ENCODE peak calls at places on chromosome 19, in nine cellular contexts. C is foreskin fibroblast, N is HCT116, F is AG04450, V is ascending aorta, Y is A549, Q is GM23338, M is K562, X is cardiac muscle cell. S is an unnamed sample.
A peak's percentile ranks its signal among the peaks of the same experiment; 100 is the strongest.

GRCh38 chr19:10593820-10594637 is 6.9 kb upstream of the AP1M2 start:
- DNase-seq in C (peak; percentile 30), N (no peak), F (no peak), V (no peak), Y (no peak), Q (no peak), M (no peak), X (no peak), S (no peak)

GRCh38 chr19:50703915-50704548 is 15.6 kb downstream of the SHANK1 start:
- DNase-seq in C (peak; percentile 24), N (peak; percentile 26), F (no peak), V (no peak), Y (peak; percentile 68), Q (peak; percentile 73), M (peak; percentile 72), X (peak; percentile 55), S (no peak)

GRCh38 chr19:35856001-35856400 is 710 bp upstream of the KIRREL2 start:
- DNase-seq in C (no peak), N (no peak), F (no peak), V (no peak), Y (no peak), Q (peak; percentile 80), M (no peak), X (peak; percentile 68), S (no peak)

GRCh38 chr19:7888145-7888825 is at the start of gene LRRC8E:
- DNase-seq in C (peak; percentile 86), N (no peak), F (no peak), V (no peak), Y (peak; percentile 62), Q (peak; percentile 92), M (peak; percentile 90), X (peak; percentile 76), S (no peak)

GRCh38 chr19:45976180-45976579 is 2.5 kb upstream of the NOVA2 start:
- DNase-seq in C (no peak), N (no peak), F (no peak), V (no peak), Y (no peak), Q (peak; percentile 75), M (no peak), X (no peak), S (no peak)

GRCh38 chr19:38830039-38830733 is 1.4 kb downstream of the ECH1 start:
- DNase-seq in C (peak; percentile 73), N (no peak), F (no peak), V (no peak), Y (no peak), Q (no peak), M (no peak), X (no peak), S (no peak)

GRCh38 chr19:49491030-49491803 is 3.8 kb downstream of the RPL13A start:
- DNase-seq in C (no peak), N (no peak), F (no peak), V (no peak), Y (no peak), Q (no peak), M (no peak), X (no peak), S (no peak)

GRCh38 chr19:39401549-39402416 is 4.9 kb upstream of the ZFP36 start:
- DNase-seq in C (peak; percentile 75), N (peak; percentile 78), F (no peak), V (peak; percentile 89), Y (no peak), Q (no peak), M (no peak), X (no peak), S (no peak)

GRCh38 chr19:54100560-54100959 is at the start of gene OSCAR:
- DNase-seq in C (peak; percentile 36), N (no peak), F (no peak), V (peak; percentile 65), Y (no peak), Q (no peak), M (no peak), X (no peak), S (no peak)

GRCh38 chr19:40241809-40242384 is 15.4 kb upstream of the CCNP start:
- DNase-seq in C (no peak), N (no peak), F (no peak), V (no peak), Y (no peak), Q (no peak), M (no peak), X (no peak), S (no peak)

GRCh38 chr19:18701250-18701608 is 17.7 kb downstream of the CRTC1 start:
- DNase-seq in C (no peak), N (no peak), F (no peak), V (no peak), Y (no peak), Q (no peak), M (no peak), X (no peak), S (no peak)

GRCh38 chr19:19948800-19949199 is 48.1 kb downstream of the ZNF93 start:
- DNase-seq in C (no peak), N (no peak), F (no peak), V (no peak), Y (no peak), Q (no peak), M (no peak), X (no peak), S (no peak)

GRCh38 chr19:12495002-12495802 is 10.6 kb upstream of the ZNF709 start:
- DNase-seq in C (peak; percentile 92), N (no peak), F (peak; percentile 18), V (peak; percentile 98), Y (peak; percentile 6), Q (peak; percentile 98), M (peak; percentile 86), X (peak; percentile 98), S (peak; percentile 62)
- TF ChIP-seq CTCF in C (peak; percentile 33), N (no peak), F (peak; percentile 19), V (peak; percentile 34), Y (no peak), Q (peak; percentile 69), M (peak; percentile 60), X (peak; percentile 37), S (peak; percentile 53)

GRCh38 chr19:42477933-42478332 is 35.2 kb upstream of the CXCL17 start:
- DNase-seq in C (no peak), N (no peak), F (no peak), V (no peak), Y (no peak), Q (no peak), M (no peak), X (no peak), S (no peak)

GRCh38 chr19:42477117-42477516 is 34.4 kb upstream of the CXCL17 start:
- DNase-seq in C (no peak), N (no peak), F (no peak), V (no peak), Y (no peak), Q (no peak), M (no peak), X (no peak), S (no peak)

GRCh38 chr19:42478765-42479307 is 36.1 kb upstream of the CXCL17 start:
- DNase-seq in C (no peak), N (no peak), F (no peak), V (no peak), Y (no peak), Q (no peak), M (no peak), X (no peak), S (no peak)

GRCh38 chr19:42479736-42480135 is 37.0 kb upstream of the CXCL17 start:
- DNase-seq in C (no peak), N (no peak), F (no peak), V (no peak), Y (no peak), Q (no peak), M (no peak), X (no peak), S (no peak)

GRCh38 chr19:42480335-42481095 is 37.8 kb upstream of the CXCL17 start:
- DNase-seq in C (peak; percentile 62), N (no peak), F (no peak), V (no peak), Y (no peak), Q (no peak), M (no peak), X (no peak), S (peak; percentile 48)
- H3K4me3 ChIP-seq in C (no peak overlapping the region), N (no peak overlapping the region), F (no peak overlapping the region), V (no peak overlapping the region), Y (no peak overlapping the region), Q (no peak overlapping the region), M (no peak overlapping the region), X (no peak overlapping the region), S (no peak overlapping the region)

DNA sequence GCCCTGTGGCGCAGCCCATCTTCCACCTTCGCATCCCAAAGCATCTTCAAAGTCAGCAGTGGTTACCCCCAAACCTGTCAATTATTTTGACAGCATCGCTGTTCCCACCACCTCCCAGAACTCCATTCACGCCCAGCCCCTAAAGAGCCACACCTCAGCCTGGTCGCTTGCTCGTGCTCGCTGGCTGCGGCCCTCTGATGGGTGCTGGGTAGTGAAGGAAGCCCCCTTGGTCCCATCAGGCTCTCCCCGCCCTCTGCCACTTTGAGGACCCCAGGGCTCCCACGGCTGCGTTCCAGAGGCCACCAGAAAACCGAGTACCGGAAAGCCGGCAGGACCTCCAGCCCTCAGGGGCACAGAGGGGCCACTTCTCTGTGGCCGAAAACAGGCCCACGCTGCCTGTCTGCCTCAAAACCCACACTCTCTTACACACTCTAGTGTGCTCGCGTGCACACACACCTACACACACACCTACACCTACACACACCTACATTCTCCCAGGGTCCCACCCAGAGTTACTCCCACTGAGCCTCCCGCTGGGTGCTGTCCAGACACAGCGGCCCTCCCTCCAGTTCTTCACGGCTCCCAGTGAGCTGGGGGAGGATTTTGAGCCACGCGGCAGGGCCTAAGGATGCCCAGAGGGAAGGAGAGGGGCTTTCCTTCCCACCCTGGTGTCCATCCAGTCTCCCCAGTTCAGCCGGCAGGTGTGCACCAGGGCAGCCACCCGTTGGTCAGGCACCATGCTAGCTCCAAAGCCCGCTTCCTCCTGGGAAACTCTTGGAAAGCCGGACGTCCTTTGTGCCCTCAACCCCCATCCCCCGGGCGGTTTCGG is 1.9 kb downstream of the VSTM2B start:
- DNase-seq in C (no peak), N (no peak), F (no peak), V (no peak), Y (peak; percentile 44), Q (peak; percentile 43), M (no peak), X (no peak), S (no peak)
- TF ChIP-seq CTCF in C (no peak), N (no peak), F (no peak), V (no peak), Y (no peak), Q (peak; percentile 58), M (no peak), X (no peak), S (no peak)

GRCh38 chr19:53045536-53045935 is 996 bp downstream of the ERVV-2 start:
- DNase-seq in C (no peak), N (no peak), F (no peak), V (no peak), Y (no peak), Q (no peak), M (no peak), X (no peak), S (no peak)

GRCh38 chr19:53037101-53038097 is 7.1 kb upstream of the ERVV-2 start:
- DNase-seq in C (peak; percentile 88), N (no peak), F (no peak), V (no peak), Y (no peak), Q (peak; percentile 87), M (peak; percentile 47), X (peak; percentile 73), S (no peak)

DNA sequence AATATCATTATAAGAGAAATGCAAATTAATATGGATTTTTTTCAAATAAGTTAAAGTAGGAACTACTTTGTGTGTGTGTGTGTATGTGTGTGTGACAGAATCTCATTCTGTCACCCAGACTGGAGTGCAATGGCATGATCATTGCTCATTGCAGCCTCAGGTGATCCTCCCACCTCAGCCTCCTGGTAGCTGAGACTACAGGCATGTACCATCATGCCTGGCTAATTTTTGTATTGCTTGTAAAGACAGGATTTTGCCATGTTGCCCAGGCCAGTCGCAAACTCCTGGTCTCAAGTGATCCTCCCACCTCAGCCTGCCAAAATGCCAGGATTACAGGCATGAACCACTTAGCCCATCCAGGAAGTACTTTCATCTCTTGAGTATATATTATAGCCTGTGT is 3.2 kb upstream of the ERVV-2 start:
- DNase-seq in C (no peak), N (no peak), F (no peak), V (no peak), Y (no peak), Q (no peak), M (no peak), X (no peak), S (no peak)
- H3K4me3 ChIP-seq in C (no peak overlapping the region), N (no peak overlapping the region), F (no peak overlapping the region), V (no peak overlapping the region), Y (no peak overlapping the region), Q (no peak overlapping the region), M (no peak overlapping the region), X (no peak overlapping the region), S (no peak overlapping the region)

S was measured in BJ.